ENCODE peak calls at places on chromosomes 16 and 17, in seven cellular contexts. One of them, this sample, is unnamed.

GRCh38 chr16:50771366-50771765 is 29.5 kb downstream of the CYLD start:
- DNase-seq in naive thymus-derived CD4-positive, alpha-beta T cell: no peak
- DNase-seq in aorta: no peak
- DNase-seq in uterus: no peak
- DNase-seq in lower lobe of right lung: no peak
- DNase-seq in AG10803: peak
- DNase-seq in kidney: no peak
- DNase-seq in this sample: no peak

GRCh38 chr17:58302171-58302918 is 21.6 kb upstream of the MPO start:
- DNase-seq in AG10803: no peak
- DNase-seq in naive thymus-derived CD4-positive, alpha-beta T cell: no peak
- DNase-seq in uterus: no peak
- DNase-seq in lower lobe of right lung: peak
- DNase-seq in aorta: no peak
- DNase-seq in kidney: peak
- DNase-seq in this sample: no peak

GRCh38 chr16:86086471-86086870 is 187.5 kb downstream of the IRF8 start:
- DNase-seq in AG10803: no peak
- DNase-seq in uterus: no peak
- DNase-seq in naive thymus-derived CD4-positive, alpha-beta T cell: no peak
- DNase-seq in lower lobe of right lung: no peak
- DNase-seq in kidney: peak
- DNase-seq in aorta: no peak
- DNase-seq in this sample: no peak

GRCh38 chr16:57624044-57624688 is 4.3 kb upstream of the ADGRG1 start:
- DNase-seq in aorta: no peak
- DNase-seq in kidney: peak
- DNase-seq in lower lobe of right lung: no peak
- DNase-seq in uterus: no peak
- DNase-seq in naive thymus-derived CD4-positive, alpha-beta T cell: no peak
- DNase-seq in AG10803: no peak
- DNase-seq in this sample: no peak

GRCh38 chr16:26752166-26752565 is 314.6 kb upstream of the C16orf82 start:
- DNase-seq in lower lobe of right lung: no peak
- DNase-seq in kidney: no peak
- DNase-seq in naive thymus-derived CD4-positive, alpha-beta T cell: no peak
- DNase-seq in aorta: no peak
- DNase-seq in uterus: no peak
- DNase-seq in AG10803: no peak
- DNase-seq in this sample: no peak

GRCh38 chr17:39450051-39450450 is 1.0 kb downstream of the MED1 start:
- DNase-seq in AG10803: no peak
- DNase-seq in uterus: no peak
- DNase-seq in naive thymus-derived CD4-positive, alpha-beta T cell: no peak
- DNase-seq in aorta: no peak
- DNase-seq in kidney: no peak
- DNase-seq in lower lobe of right lung: no peak
- DNase-seq in this sample: peak

GRCh38 chr17:37608369-37609169 is 649 bp downstream of the SYNRG start:
- DNase-seq in uterus: no peak
- DNase-seq in AG10803: peak
- DNase-seq in naive thymus-derived CD4-positive, alpha-beta T cell: no peak
- DNase-seq in lower lobe of right lung: no peak
- DNase-seq in aorta: no peak
- DNase-seq in kidney: no peak
- DNase-seq in this sample: no peak

GRCh38 chr16:68272501-68273209 is 8.3 kb downstream of the SLC7A6 start:
- DNase-seq in lower lobe of right lung: peak
- DNase-seq in AG10803: no peak
- DNase-seq in uterus: no peak
- DNase-seq in aorta: no peak
- DNase-seq in naive thymus-derived CD4-positive, alpha-beta T cell: peak
- DNase-seq in kidney: no peak
- DNase-seq in this sample: no peak

GRCh38 chr17:4386406-4386805 is 19.9 kb upstream of the UBE2G1 start:
- DNase-seq in AG10803: no peak
- DNase-seq in aorta: no peak
- DNase-seq in kidney: no peak
- DNase-seq in naive thymus-derived CD4-positive, alpha-beta T cell: no peak
- DNase-seq in uterus: no peak
- DNase-seq in lower lobe of right lung: no peak
- DNase-seq in this sample: no peak

GRCh38 chr16:3946604-3947180 is 66.2 kb upstream of the CREBBP start:
- DNase-seq in AG10803: no peak
- DNase-seq in uterus: no peak
- DNase-seq in lower lobe of right lung: no peak
- DNase-seq in naive thymus-derived CD4-positive, alpha-beta T cell: no peak
- DNase-seq in aorta: no peak
- DNase-seq in kidney: peak
- DNase-seq in this sample: no peak

GRCh38 chr17:80035687-80035936 is at the start of gene TBC1D16:
- DNase-seq in aorta: no peak
- DNase-seq in lower lobe of right lung: no peak
- DNase-seq in kidney: peak
- DNase-seq in AG10803: no peak
- DNase-seq in uterus: no peak
- DNase-seq in naive thymus-derived CD4-positive, alpha-beta T cell: peak
- DNase-seq in this sample: no peak

GRCh38 chr16:55835578-55835977 is 2.7 kb upstream of the CES1 start:
- DNase-seq in lower lobe of right lung: no peak
- DNase-seq in AG10803: peak
- DNase-seq in kidney: no peak
- DNase-seq in naive thymus-derived CD4-positive, alpha-beta T cell: no peak
- DNase-seq in aorta: peak
- DNase-seq in uterus: no peak
- DNase-seq in this sample: no peak

GRCh38 chr16:67022531-67023214 is 6.3 kb upstream of the CBFB start:
- DNase-seq in naive thymus-derived CD4-positive, alpha-beta T cell: no peak
- DNase-seq in uterus: no peak
- DNase-seq in kidney: no peak
- DNase-seq in lower lobe of right lung: no peak
- DNase-seq in AG10803: peak
- DNase-seq in aorta: no peak
- DNase-seq in this sample: no peak

GRCh38 chr16:31382485-31383161 is 10.5 kb upstream of the ITGAD start:
- DNase-seq in aorta: peak
- DNase-seq in naive thymus-derived CD4-positive, alpha-beta T cell: peak
- DNase-seq in kidney: no peak
- DNase-seq in lower lobe of right lung: peak
- DNase-seq in uterus: no peak
- DNase-seq in AG10803: peak
- DNase-seq in this sample: no peak

GRCh38 chr16:87608400-87608985 is 6.2 kb downstream of the JPH3 start:
- DNase-seq in kidney: peak
- DNase-seq in AG10803: peak
- DNase-seq in uterus: no peak
- DNase-seq in aorta: peak
- DNase-seq in naive thymus-derived CD4-positive, alpha-beta T cell: peak
- DNase-seq in lower lobe of right lung: no peak
- DNase-seq in this sample: peak

DNA sequence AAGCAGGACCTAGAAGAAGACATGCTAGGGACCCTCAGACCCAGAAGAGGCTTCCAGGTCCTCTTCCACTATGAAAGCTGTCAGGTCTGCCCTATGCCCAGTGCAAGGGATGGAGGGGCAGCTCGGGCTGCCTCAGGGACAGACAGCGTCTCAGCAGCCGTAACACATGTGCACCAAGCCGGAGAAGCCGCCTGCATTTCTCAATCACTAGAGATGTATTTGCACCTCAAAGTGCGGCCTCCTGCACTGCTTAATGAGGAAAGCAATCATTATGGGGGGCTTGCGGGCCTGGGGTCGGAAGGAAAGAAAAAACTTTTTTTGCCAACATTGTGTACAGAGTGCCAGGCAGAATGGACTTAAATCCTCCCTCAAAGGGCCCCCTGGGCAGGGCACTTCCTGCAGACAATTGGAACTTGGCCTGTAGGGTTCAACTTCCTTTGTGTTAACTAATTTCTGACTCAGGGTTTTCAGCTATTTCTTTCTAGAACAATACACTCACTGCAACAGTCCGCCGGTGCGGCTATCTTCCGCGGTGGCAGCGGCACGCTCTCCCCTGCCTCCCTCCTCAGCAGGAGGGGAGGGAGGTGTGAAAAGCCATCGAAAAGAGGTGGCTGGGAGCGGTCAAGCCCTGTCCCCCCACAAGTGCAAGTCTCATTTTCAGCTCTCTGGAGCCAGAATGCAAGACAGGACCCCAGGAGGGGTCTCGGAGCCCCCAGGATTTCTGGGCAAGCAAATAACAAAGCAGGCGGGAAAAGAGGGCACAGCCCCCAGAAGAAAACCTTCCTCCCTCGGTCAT is 101.2 kb downstream of the ZNF423 start:
- DNase-seq in aorta: no peak
- DNase-seq in lower lobe of right lung: no peak
- DNase-seq in naive thymus-derived CD4-positive, alpha-beta T cell: no peak
- DNase-seq in AG10803: peak
- DNase-seq in kidney: no peak
- DNase-seq in uterus: no peak
- DNase-seq in this sample: no peak
- H3K4me3 ChIP-seq in aorta: no peak
- H3K4me3 ChIP-seq in lower lobe of right lung: peak
- H3K4me3 ChIP-seq in naive thymus-derived CD4-positive, alpha-beta T cell: no peak
- H3K4me3 ChIP-seq in AG10803: peak
- H3K4me3 ChIP-seq in kidney: peak
- H3K4me3 ChIP-seq in uterus: peak
- H3K4me3 ChIP-seq in this sample: no peak

GRCh38 chr17:8314797-8315739 is 5.0 kb downstream of the ARHGEF15 start:
- DNase-seq in naive thymus-derived CD4-positive, alpha-beta T cell: no peak
- DNase-seq in AG10803: no peak
- DNase-seq in aorta: no peak
- DNase-seq in uterus: no peak
- DNase-seq in kidney: peak
- DNase-seq in lower lobe of right lung: no peak
- DNase-seq in this sample: no peak

GRCh38 chr17:8318536-8318935 is 8.5 kb downstream of the ARHGEF15 start:
- DNase-seq in lower lobe of right lung: no peak
- DNase-seq in kidney: no peak
- DNase-seq in uterus: no peak
- DNase-seq in naive thymus-derived CD4-positive, alpha-beta T cell: no peak
- DNase-seq in AG10803: no peak
- DNase-seq in aorta: no peak
- DNase-seq in this sample: no peak

GRCh38 chr17:8312726-8313600 is 2.9 kb downstream of the ARHGEF15 start:
- DNase-seq in naive thymus-derived CD4-positive, alpha-beta T cell: no peak
- DNase-seq in aorta: no peak
- DNase-seq in AG10803: no peak
- DNase-seq in lower lobe of right lung: no peak
- DNase-seq in kidney: peak
- DNase-seq in uterus: no peak
- DNase-seq in this sample: no peak

GRCh38 chr17:8318010-8318409 is 8.0 kb downstream of the ARHGEF15 start:
- DNase-seq in uterus: no peak
- DNase-seq in aorta: no peak
- DNase-seq in kidney: no peak
- DNase-seq in naive thymus-derived CD4-positive, alpha-beta T cell: no peak
- DNase-seq in lower lobe of right lung: no peak
- DNase-seq in AG10803: no peak
- DNase-seq in this sample: no peak

GRCh38 chr17:8315740-8316217 is 5.7 kb downstream of the ARHGEF15 start:
- DNase-seq in AG10803: no peak
- DNase-seq in naive thymus-derived CD4-positive, alpha-beta T cell: no peak
- DNase-seq in lower lobe of right lung: no peak
- DNase-seq in uterus: no peak
- DNase-seq in kidney: no peak
- DNase-seq in aorta: no peak
- DNase-seq in this sample: no peak
- H3K4me3 ChIP-seq in AG10803: no peak
- H3K4me3 ChIP-seq in naive thymus-derived CD4-positive, alpha-beta T cell: no peak
- H3K4me3 ChIP-seq in lower lobe of right lung: no peak
- H3K4me3 ChIP-seq in uterus: no peak
- H3K4me3 ChIP-seq in kidney: no peak
- H3K4me3 ChIP-seq in aorta: no peak
- H3K4me3 ChIP-seq in this sample: no peak

GRCh38 chr16:88681084-88681680 is 5.1 kb downstream of the SNAI3 start:
- DNase-seq in lower lobe of right lung: peak
- DNase-seq in kidney: peak
- DNase-seq in uterus: no peak
- DNase-seq in naive thymus-derived CD4-positive, alpha-beta T cell: no peak
- DNase-seq in AG10803: no peak
- DNase-seq in aorta: no peak
- DNase-seq in this sample: no peak

GRCh38 chr16:88678224-88678979 is 7.9 kb downstream of the SNAI3 start:
- DNase-seq in uterus: no peak
- DNase-seq in lower lobe of right lung: peak
- DNase-seq in naive thymus-derived CD4-positive, alpha-beta T cell: no peak
- DNase-seq in AG10803: no peak
- DNase-seq in aorta: no peak
- DNase-seq in kidney: peak
- DNase-seq in this sample: no peak

GRCh38 chr16:88684569-88685155 is 1.6 kb downstream of the SNAI3 start:
- DNase-seq in naive thymus-derived CD4-positive, alpha-beta T cell: no peak
- DNase-seq in AG10803: no peak
- DNase-seq in aorta: no peak
- DNase-seq in lower lobe of right lung: peak
- DNase-seq in uterus: no peak
- DNase-seq in kidney: no peak
- DNase-seq in this sample: no peak

GRCh38 chr16:88680554-88681083 is 5.7 kb downstream of the SNAI3 start:
- DNase-seq in kidney: no peak
- DNase-seq in uterus: no peak
- DNase-seq in lower lobe of right lung: no peak
- DNase-seq in AG10803: no peak
- DNase-seq in naive thymus-derived CD4-positive, alpha-beta T cell: no peak
- DNase-seq in aorta: no peak
- DNase-seq in this sample: no peak

DNA sequence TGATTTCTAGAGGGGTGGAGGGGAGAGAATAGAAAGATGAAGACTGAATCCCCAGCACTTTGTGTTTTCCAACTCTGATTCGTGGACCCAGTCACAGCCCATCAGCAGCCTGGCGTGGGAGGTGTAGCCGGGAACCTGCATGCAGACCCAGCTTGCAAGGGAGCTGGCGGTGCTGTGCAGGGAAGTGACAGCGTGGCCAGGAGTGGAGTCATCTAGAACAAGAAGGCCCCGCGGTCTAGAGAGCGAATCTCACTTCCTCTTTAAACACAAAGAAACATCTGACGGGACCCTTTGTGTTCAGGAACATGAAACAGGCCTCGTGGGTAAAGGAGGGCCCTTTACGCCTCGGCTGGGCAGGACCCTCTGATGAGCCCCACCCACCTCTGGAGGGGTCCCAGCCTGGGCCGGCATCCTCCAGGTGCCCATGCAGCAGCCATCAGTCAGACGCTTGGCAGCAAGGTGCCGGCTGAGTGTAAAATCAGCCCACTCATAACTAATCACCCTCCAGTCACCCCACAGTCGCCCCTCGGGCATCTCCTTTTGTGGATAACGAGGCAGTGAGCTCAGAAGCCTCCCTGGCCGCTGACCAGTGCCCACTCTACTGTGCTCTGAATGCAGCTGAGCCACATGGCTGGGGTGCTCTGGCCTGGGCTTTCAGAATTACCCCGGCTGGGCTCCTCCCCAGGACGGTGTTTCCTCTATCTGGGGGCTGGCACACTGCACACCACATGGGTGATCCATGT is 4.4 kb downstream of the SNAI3 start:
- DNase-seq in aorta: peak
- DNase-seq in uterus: no peak
- DNase-seq in lower lobe of right lung: peak
- DNase-seq in kidney: peak
- DNase-seq in AG10803: no peak
- DNase-seq in naive thymus-derived CD4-positive, alpha-beta T cell: no peak
- DNase-seq in this sample: no peak
- H3K4me3 ChIP-seq in aorta: no peak
- H3K4me3 ChIP-seq in uterus: no peak
- H3K4me3 ChIP-seq in lower lobe of right lung: peak
- H3K4me3 ChIP-seq in kidney: no peak
- H3K4me3 ChIP-seq in AG10803: no peak
- H3K4me3 ChIP-seq in naive thymus-derived CD4-positive, alpha-beta T cell: peak
- H3K4me3 ChIP-seq in this sample: no peak

GRCh38 chr17:60559659-60559994 is 33.6 kb upstream of the APPBP2 start:
- DNase-seq in lower lobe of right lung: no peak
- DNase-seq in aorta: no peak
- DNase-seq in naive thymus-derived CD4-positive, alpha-beta T cell: no peak
- DNase-seq in kidney: no peak
- DNase-seq in AG10803: no peak
- DNase-seq in uterus: no peak
- DNase-seq in this sample: no peak
- H3K4me3 ChIP-seq in lower lobe of right lung: no peak
- H3K4me3 ChIP-seq in aorta: no peak
- H3K4me3 ChIP-seq in naive thymus-derived CD4-positive, alpha-beta T cell: no peak
- H3K4me3 ChIP-seq in kidney: no peak
- H3K4me3 ChIP-seq in AG10803: no peak
- H3K4me3 ChIP-seq in uterus: no peak
- H3K4me3 ChIP-seq in this sample: no peak